ENCODE peak calls at places on chromosomes 1 and 21, in ten cellular contexts. One of them, this sample, is unnamed.

GRCh38 chr1:36008546-36009197 is 75.2 kb upstream of the TEKT2 start:
- DNase-seq in IMR-90: peak
- DNase-seq in CD8-positive, alpha-beta memory T cell: no peak
- DNase-seq in choroid plexus epithelial cell: peak
- DNase-seq in epithelial cell of esophagus: peak
- DNase-seq in cardiac muscle cell: peak
- DNase-seq in uterus: no peak
- DNase-seq in cardiac fibroblast: peak
- DNase-seq in ovary: no peak
- DNase-seq in adrenal gland: peak
- DNase-seq in this sample: peak

GRCh38 chr1:109824349-109825115 is 60.8 kb upstream of the EPS8L3 start:
- DNase-seq in ovary: no peak
- DNase-seq in choroid plexus epithelial cell: no peak
- DNase-seq in adrenal gland: peak
- DNase-seq in epithelial cell of esophagus: peak
- DNase-seq in CD8-positive, alpha-beta memory T cell: no peak
- DNase-seq in cardiac fibroblast: no peak
- DNase-seq in IMR-90: no peak
- DNase-seq in uterus: no peak
- DNase-seq in cardiac muscle cell: no peak
- DNase-seq in this sample: no peak

GRCh38 chr1:223000549-223001135 is 142.4 kb downstream of the TLR5 start:
- DNase-seq in cardiac fibroblast: no peak
- DNase-seq in choroid plexus epithelial cell: no peak
- DNase-seq in epithelial cell of esophagus: no peak
- DNase-seq in cardiac muscle cell: no peak
- DNase-seq in uterus: no peak
- DNase-seq in IMR-90: peak
- DNase-seq in ovary: no peak
- DNase-seq in adrenal gland: no peak
- DNase-seq in CD8-positive, alpha-beta memory T cell: no peak
- DNase-seq in this sample: no peak

GRCh38 chr1:29122662-29122986 is 1.1 kb downstream of the TMEM200B start:
- DNase-seq in ovary: peak
- DNase-seq in choroid plexus epithelial cell: peak
- DNase-seq in cardiac muscle cell: peak
- DNase-seq in cardiac fibroblast: peak
- DNase-seq in IMR-90: peak
- DNase-seq in adrenal gland: no peak
- DNase-seq in uterus: peak
- DNase-seq in epithelial cell of esophagus: peak
- DNase-seq in CD8-positive, alpha-beta memory T cell: no peak
- DNase-seq in this sample: peak

GRCh38 chr1:230142608-230143209 is 75.7 kb downstream of the GALNT2 start:
- DNase-seq in adrenal gland: no peak
- DNase-seq in uterus: no peak
- DNase-seq in ovary: no peak
- DNase-seq in CD8-positive, alpha-beta memory T cell: no peak
- DNase-seq in epithelial cell of esophagus: no peak
- DNase-seq in choroid plexus epithelial cell: no peak
- DNase-seq in IMR-90: no peak
- DNase-seq in cardiac fibroblast: no peak
- DNase-seq in cardiac muscle cell: no peak
- DNase-seq in this sample: peak

GRCh38 chr1:224333939-224334701 is 4.1 kb upstream of the NVL start:
- DNase-seq in CD8-positive, alpha-beta memory T cell: no peak
- DNase-seq in choroid plexus epithelial cell: no peak
- DNase-seq in cardiac muscle cell: no peak
- DNase-seq in ovary: no peak
- DNase-seq in IMR-90: peak
- DNase-seq in adrenal gland: no peak
- DNase-seq in uterus: no peak
- DNase-seq in epithelial cell of esophagus: peak
- DNase-seq in cardiac fibroblast: peak
- DNase-seq in this sample: peak

GRCh38 chr1:178374016-178374415 is 122.7 kb downstream of the CLEC20A start:
- DNase-seq in cardiac fibroblast: no peak
- DNase-seq in cardiac muscle cell: no peak
- DNase-seq in epithelial cell of esophagus: peak
- DNase-seq in CD8-positive, alpha-beta memory T cell: no peak
- DNase-seq in choroid plexus epithelial cell: no peak
- DNase-seq in uterus: no peak
- DNase-seq in adrenal gland: no peak
- DNase-seq in ovary: no peak
- DNase-seq in IMR-90: no peak
- DNase-seq in this sample: no peak

GRCh38 chr1:1629430-1630190 is 2.4 kb upstream of the MMP23B start:
- DNase-seq in ovary: no peak
- DNase-seq in adrenal gland: no peak
- DNase-seq in choroid plexus epithelial cell: no peak
- DNase-seq in cardiac muscle cell: no peak
- DNase-seq in uterus: no peak
- DNase-seq in cardiac fibroblast: no peak
- DNase-seq in IMR-90: no peak
- DNase-seq in CD8-positive, alpha-beta memory T cell: peak
- DNase-seq in epithelial cell of esophagus: no peak
- DNase-seq in this sample: no peak

GRCh38 chr1:96521994-96522760 is 199.4 kb upstream of the PTBP2 start:
- DNase-seq in adrenal gland: no peak
- DNase-seq in ovary: no peak
- DNase-seq in IMR-90: peak
- DNase-seq in CD8-positive, alpha-beta memory T cell: no peak
- DNase-seq in uterus: no peak
- DNase-seq in choroid plexus epithelial cell: peak
- DNase-seq in cardiac fibroblast: peak
- DNase-seq in epithelial cell of esophagus: peak
- DNase-seq in cardiac muscle cell: no peak
- DNase-seq in this sample: peak

GRCh38 chr1:165843304-165843703 is 15.9 kb downstream of the UCK2 start:
- DNase-seq in adrenal gland: no peak
- DNase-seq in epithelial cell of esophagus: peak
- DNase-seq in ovary: no peak
- DNase-seq in IMR-90: peak
- DNase-seq in cardiac muscle cell: no peak
- DNase-seq in CD8-positive, alpha-beta memory T cell: no peak
- DNase-seq in uterus: no peak
- DNase-seq in choroid plexus epithelial cell: no peak
- DNase-seq in cardiac fibroblast: no peak
- DNase-seq in this sample: no peak

GRCh38 chr1:59290173-59290954 is 6.5 kb upstream of the FGGY start:
- DNase-seq in epithelial cell of esophagus: peak
- DNase-seq in ovary: no peak
- DNase-seq in choroid plexus epithelial cell: peak
- DNase-seq in CD8-positive, alpha-beta memory T cell: no peak
- DNase-seq in cardiac fibroblast: peak
- DNase-seq in uterus: no peak
- DNase-seq in cardiac muscle cell: peak
- DNase-seq in IMR-90: peak
- DNase-seq in adrenal gland: peak
- DNase-seq in this sample: peak

GRCh38 chr21:33799378-33800090 is 116.1 kb downstream of the ATP5PO start:
- DNase-seq in ovary: no peak
- DNase-seq in uterus: no peak
- DNase-seq in cardiac muscle cell: no peak
- DNase-seq in choroid plexus epithelial cell: no peak
- DNase-seq in CD8-positive, alpha-beta memory T cell: no peak
- DNase-seq in cardiac fibroblast: peak
- DNase-seq in IMR-90: no peak
- DNase-seq in epithelial cell of esophagus: no peak
- DNase-seq in adrenal gland: peak
- DNase-seq in this sample: no peak

DNA sequence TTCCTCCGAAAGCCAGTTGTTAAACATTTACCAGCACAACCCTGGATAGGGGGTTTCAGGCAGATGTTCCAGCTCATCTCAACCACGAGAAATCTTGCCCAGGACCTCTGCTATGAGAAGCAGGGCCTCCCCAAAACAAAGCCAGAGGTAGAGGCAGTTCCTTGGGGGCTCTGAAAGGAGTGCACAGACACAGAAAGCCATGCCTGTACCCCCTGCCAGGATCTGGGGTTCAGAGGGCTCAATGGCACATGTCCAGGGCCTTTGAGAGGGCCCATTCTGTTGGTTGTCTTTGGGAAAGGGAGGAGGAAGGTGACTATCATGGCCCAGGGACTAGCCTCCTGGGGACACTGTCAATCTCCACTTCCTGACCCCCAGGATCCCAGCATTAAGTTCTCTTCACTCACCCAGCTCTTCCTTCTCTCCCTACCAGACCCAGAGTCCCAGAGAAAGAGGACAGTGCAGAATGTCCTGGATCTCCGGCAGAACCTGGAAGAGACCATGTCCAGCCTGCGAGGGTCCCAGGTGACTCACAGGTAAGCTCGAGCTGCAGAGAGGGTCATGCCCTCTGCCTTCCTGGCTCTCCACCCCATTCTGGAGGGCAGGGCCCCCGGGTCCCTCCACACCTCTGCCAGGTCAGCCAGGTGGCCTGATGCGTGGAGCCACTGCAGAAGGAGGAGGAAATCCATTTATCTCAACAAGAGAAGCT is 116.4 kb upstream of the IPO9 start:
- DNase-seq in choroid plexus epithelial cell: no peak
- DNase-seq in cardiac muscle cell: no peak
- DNase-seq in adrenal gland: no peak
- DNase-seq in cardiac fibroblast: no peak
- DNase-seq in epithelial cell of esophagus: no peak
- DNase-seq in IMR-90: no peak
- DNase-seq in uterus: no peak
- DNase-seq in CD8-positive, alpha-beta memory T cell: no peak
- DNase-seq in ovary: no peak
- DNase-seq in this sample: no peak
- H3K4me3 ChIP-seq in choroid plexus epithelial cell: no peak
- H3K4me3 ChIP-seq in cardiac muscle cell: no peak
- H3K4me3 ChIP-seq in adrenal gland: no peak
- H3K4me3 ChIP-seq in cardiac fibroblast: no peak
- H3K4me3 ChIP-seq in epithelial cell of esophagus: no peak
- H3K4me3 ChIP-seq in IMR-90: no peak
- H3K4me3 ChIP-seq in uterus: no peak
- H3K4me3 ChIP-seq in CD8-positive, alpha-beta memory T cell: no peak
- H3K4me3 ChIP-seq in ovary: no peak
- H3K4me3 ChIP-seq in this sample: no peak

GRCh38 chr1:227924838-227925574 is 22.7 kb downstream of the WNT9A start:
- DNase-seq in cardiac muscle cell: no peak
- DNase-seq in CD8-positive, alpha-beta memory T cell: no peak
- DNase-seq in IMR-90: no peak
- DNase-seq in epithelial cell of esophagus: no peak
- DNase-seq in adrenal gland: no peak
- DNase-seq in choroid plexus epithelial cell: no peak
- DNase-seq in ovary: no peak
- DNase-seq in cardiac fibroblast: no peak
- DNase-seq in uterus: no peak
- DNase-seq in this sample: no peak

GRCh38 chr1:227925582-227926198 is 22.0 kb downstream of the WNT9A start:
- DNase-seq in cardiac fibroblast: no peak
- DNase-seq in IMR-90: no peak
- DNase-seq in adrenal gland: no peak
- DNase-seq in CD8-positive, alpha-beta memory T cell: no peak
- DNase-seq in ovary: no peak
- DNase-seq in cardiac muscle cell: no peak
- DNase-seq in uterus: no peak
- DNase-seq in epithelial cell of esophagus: no peak
- DNase-seq in choroid plexus epithelial cell: no peak
- DNase-seq in this sample: no peak

GRCh38 chr1:227927971-227928741 is 19.6 kb downstream of the WNT9A start:
- DNase-seq in uterus: no peak
- DNase-seq in CD8-positive, alpha-beta memory T cell: no peak
- DNase-seq in epithelial cell of esophagus: no peak
- DNase-seq in cardiac fibroblast: no peak
- DNase-seq in ovary: no peak
- DNase-seq in choroid plexus epithelial cell: no peak
- DNase-seq in cardiac muscle cell: no peak
- DNase-seq in adrenal gland: no peak
- DNase-seq in IMR-90: no peak
- DNase-seq in this sample: no peak

GRCh38 chr1:227926896-227927885 is 20.5 kb downstream of the WNT9A start:
- DNase-seq in cardiac fibroblast: no peak
- DNase-seq in uterus: no peak
- DNase-seq in cardiac muscle cell: no peak
- DNase-seq in adrenal gland: no peak
- DNase-seq in CD8-positive, alpha-beta memory T cell: no peak
- DNase-seq in choroid plexus epithelial cell: no peak
- DNase-seq in IMR-90: no peak
- DNase-seq in epithelial cell of esophagus: no peak
- DNase-seq in ovary: no peak
- DNase-seq in this sample: no peak

GRCh38 chr1:227926216-227926791 is 21.4 kb downstream of the WNT9A start:
- DNase-seq in cardiac fibroblast: no peak
- DNase-seq in IMR-90: no peak
- DNase-seq in cardiac muscle cell: no peak
- DNase-seq in adrenal gland: no peak
- DNase-seq in choroid plexus epithelial cell: no peak
- DNase-seq in uterus: no peak
- DNase-seq in CD8-positive, alpha-beta memory T cell: no peak
- DNase-seq in ovary: no peak
- DNase-seq in epithelial cell of esophagus: no peak
- DNase-seq in this sample: no peak
- H3K4me3 ChIP-seq in cardiac fibroblast: no peak
- H3K4me3 ChIP-seq in IMR-90: no peak
- H3K4me3 ChIP-seq in cardiac muscle cell: no peak
- H3K4me3 ChIP-seq in adrenal gland: no peak
- H3K4me3 ChIP-seq in choroid plexus epithelial cell: no peak
- H3K4me3 ChIP-seq in uterus: no peak
- H3K4me3 ChIP-seq in CD8-positive, alpha-beta memory T cell: no peak
- H3K4me3 ChIP-seq in ovary: no peak
- H3K4me3 ChIP-seq in epithelial cell of esophagus: no peak
- H3K4me3 ChIP-seq in this sample: no peak

GRCh38 chr1:93661829-93662474 is 19.7 kb downstream of the BCAR3 start:
- DNase-seq in choroid plexus epithelial cell: peak
- DNase-seq in ovary: no peak
- DNase-seq in adrenal gland: no peak
- DNase-seq in CD8-positive, alpha-beta memory T cell: no peak
- DNase-seq in uterus: peak
- DNase-seq in cardiac muscle cell: no peak
- DNase-seq in IMR-90: peak
- DNase-seq in cardiac fibroblast: peak
- DNase-seq in epithelial cell of esophagus: peak
- DNase-seq in this sample: peak
- H3K4me3 ChIP-seq in choroid plexus epithelial cell: peak
- H3K4me3 ChIP-seq in ovary: no peak
- H3K4me3 ChIP-seq in adrenal gland: peak
- H3K4me3 ChIP-seq in CD8-positive, alpha-beta memory T cell: no peak
- H3K4me3 ChIP-seq in uterus: no peak
- H3K4me3 ChIP-seq in cardiac muscle cell: no peak
- H3K4me3 ChIP-seq in IMR-90: no peak
- H3K4me3 ChIP-seq in cardiac fibroblast: no peak
- H3K4me3 ChIP-seq in epithelial cell of esophagus: no peak
- H3K4me3 ChIP-seq in this sample: no peak

GRCh38 chr1:23169219-23169575 is 541 bp upstream of the LUZP1 start:
- DNase-seq in CD8-positive, alpha-beta memory T cell: no peak
- DNase-seq in cardiac fibroblast: no peak
- DNase-seq in epithelial cell of esophagus: no peak
- DNase-seq in uterus: no peak
- DNase-seq in choroid plexus epithelial cell: no peak
- DNase-seq in adrenal gland: no peak
- DNase-seq in cardiac muscle cell: no peak
- DNase-seq in IMR-90: no peak
- DNase-seq in ovary: no peak
- DNase-seq in this sample: no peak
- H3K4me3 ChIP-seq in CD8-positive, alpha-beta memory T cell: peak
- H3K4me3 ChIP-seq in cardiac fibroblast: peak
- H3K4me3 ChIP-seq in epithelial cell of esophagus: peak
- H3K4me3 ChIP-seq in uterus: peak
- H3K4me3 ChIP-seq in choroid plexus epithelial cell: peak
- H3K4me3 ChIP-seq in adrenal gland: peak
- H3K4me3 ChIP-seq in cardiac muscle cell: no peak
- H3K4me3 ChIP-seq in IMR-90: no peak
- H3K4me3 ChIP-seq in ovary: peak
- H3K4me3 ChIP-seq in this sample: peak

This sample was measured in astrocyte of the spinal cord.